ENCODE peak calls at places on chromosomes 11 and 22, in seven cellular contexts. J is ovary, R is sigmoid colon, Z is upper lobe of left lung, Q is SK-N-SH, U is transverse colon, V is GM12878. T is an unnamed sample.

GRCh38 chr22:20109411-20110358 is 6.2 kb upstream of the RANBP1 start:
- DNase-seq in V (no peak), J (peak; percentile 39), Q (no peak), U (no peak), Z (no peak), R (no peak), T (no peak)

GRCh38 chr11:116687458-116688201 is 85.2 kb downstream of the BUD13 start:
- DNase-seq in U (no peak), Z (no peak), Q (peak; percentile 16), R (peak; percentile 48), J (no peak), V (no peak), T (no peak)

GRCh38 chr22:44622147-44622427 is 79.9 kb upstream of the PRR5 start:
- DNase-seq in U (no peak), V (no peak), Z (no peak), R (no peak), J (peak; percentile 10), Q (peak; percentile 66), T (no peak)

GRCh38 chr11:77407613-77408012 is 66.3 kb downstream of the PAK1 start:
- DNase-seq in Q (peak; percentile 65), U (peak; percentile 80), V (no peak), R (no peak), Z (peak; percentile 33), J (no peak), T (peak; percentile 85)

GRCh38 chr22:47793304-47794101 is 1031.1 kb downstream of the TBC1D22A start:
- DNase-seq in V (no peak), Z (no peak), Q (no peak), R (no peak), U (no peak), J (no peak), T (no peak)

GRCh38 chr11:131584694-131585592 is 214.5 kb downstream of the NTM start:
- DNase-seq in R (no peak), U (no peak), V (no peak), Z (no peak), Q (peak; percentile 9), J (no peak), T (no peak)

GRCh38 chr11:36097219-36097650 is 153.4 kb downstream of the LDLRAD3 start:
- DNase-seq in R (no peak), Z (no peak), V (no peak), Q (no peak), J (no peak), U (no peak), T (no peak)

GRCh38 chr22:50530280-50530856 is 556 bp upstream of the TYMP start:
- DNase-seq in U (peak; percentile 88), Z (peak; percentile 88), Q (no peak), J (peak; percentile 61), V (no peak), R (peak; percentile 93), T (peak; percentile 91)

GRCh38 chr11:128711136-128711535 is 17.3 kb downstream of the FLI1 start:
- DNase-seq in Q (no peak), Z (no peak), J (no peak), R (no peak), U (no peak), V (no peak), T (no peak)

GRCh38 chr11:73797457-73797856 is 9.8 kb downstream of the MRPL48 start:
- DNase-seq in U (no peak), V (no peak), Q (no peak), Z (no peak), J (no peak), R (no peak), T (no peak)

GRCh38 chr11:68314203-68314885 is 2.0 kb downstream of the LRP5 start:
- DNase-seq in Z (no peak), U (no peak), R (no peak), Q (peak; percentile 63), J (peak; percentile 25), V (no peak), T (no peak)

GRCh38 chr11:123082977-123083376 is 21.0 kb upstream of the HSPA8 start:
- DNase-seq in R (no peak), Q (no peak), V (no peak), J (no peak), U (no peak), Z (no peak), T (no peak)

GRCh38 chr11:2317354-2318050 is 15.7 kb downstream of the TSPAN32 start:
- DNase-seq in V (no peak), J (no peak), Z (peak; percentile 12), R (peak; percentile 55), Q (no peak), U (no peak), T (no peak)

GRCh38 chr11:83057721-83058120 is 14.0 kb downstream of the RAB30 start:
- DNase-seq in Q (no peak), R (no peak), U (no peak), V (no peak), Z (no peak), J (no peak), T (no peak)

GRCh38 chr11:93741094-93741881 is at the start of the genes C11orf54 and TAF1D:
- DNase-seq in J (peak; percentile 97), U (peak; percentile 98), Q (peak; percentile 94), V (peak; percentile 93), R (peak; percentile 99), Z (peak; percentile 98), T (peak; percentile 97)

GRCh38 chr11:67303132-67303988 is at the start of gene SSH3:
- DNase-seq in Q (peak; percentile 89), J (peak; percentile 73), Z (peak; percentile 96), R (peak; percentile 84), V (no peak), U (peak; percentile 90), T (peak; percentile 91)

GRCh38 chr11:134939905-134940304 is 527.9 kb upstream of the B3GAT1 start:
- DNase-seq in Z (no peak), Q (peak; percentile 75), R (no peak), J (no peak), V (no peak), U (no peak), T (no peak)

GRCh38 chr11:76206327-76207081 is at the start of gene WNT11:
- DNase-seq in R (no peak), V (no peak), U (peak; percentile 82), Z (peak; percentile 66), Q (peak; percentile 84), J (peak; percentile 59), T (peak; percentile 71)

GRCh38 chr11:27470166-27470565 is 2.4 kb downstream of the LGR4 start:
- DNase-seq in U (no peak), V (no peak), Z (no peak), Q (no peak), R (no peak), J (no peak), T (no peak)

GRCh38 chr11:27471067-27471587 is 1.5 kb downstream of the LGR4 start:
- DNase-seq in R (no peak), U (peak; percentile 27), V (no peak), Z (no peak), Q (no peak), J (no peak), T (no peak)

GRCh38 chr11:27471588-27472397 is 797 bp downstream of the LGR4 start:
- DNase-seq in Z (peak; percentile 25), R (peak; percentile 71), Q (peak; percentile 81), J (peak; percentile 55), V (no peak), U (peak; percentile 54), T (peak; percentile 49)

GRCh38 chr11:27473017-27473406 is 422 bp upstream of the LGR4 start:
- DNase-seq in J (no peak), Q (no peak), U (no peak), Z (no peak), V (no peak), R (no peak), T (no peak)

GRCh38 chr11:27472398-27473016 is at the start of gene LGR4:
- DNase-seq in Q (peak; percentile 90), V (no peak), Z (peak; percentile 83), J (peak; percentile 90), R (peak; percentile 97), U (peak; percentile 95), T (peak; percentile 95)
- H3K4me1 ChIP-seq in Q (peaks cover 10% of the 10 kb centered on the region), V (peaks cover 3% of the 10 kb centered on the region), Z (peaks cover 14% of the 10 kb centered on the region), J (peaks cover 5% of the 10 kb centered on the region), R (peaks cover 41% of the 10 kb centered on the region), U (peaks cover 14% of the 10 kb centered on the region), T (peaks cover 21% of the 10 kb centered on the region)

GRCh38 chr11:96151501-96151900 is 191.5 kb downstream of the MAML2 start:
- DNase-seq in Q (no peak), V (no peak), Z (no peak), U (no peak), J (no peak), R (no peak), T (no peak)
- TF ChIP-seq EP300 in Q (no peak), V (no peak), Z (no peak), U (no peak), J (no peak), R (no peak), T (no peak)

GRCh38 chr11:8262552-8263108 is 1.0 kb downstream of the LMO1 start:
- DNase-seq in V (no peak), J (peak; percentile 34), Z (peak; percentile 25), R (peak; percentile 70), Q (no peak), U (peak; percentile 17), T (peak; percentile 43)

GRCh38 chr11:8263109-8263768 is 439 bp downstream of the LMO1 start:
- DNase-seq in U (no peak), V (no peak), J (peak; percentile 20), Z (peak; percentile 17), Q (peak; percentile 85), R (peak; percentile 59), T (no peak)

GRCh38 chr11:8265681-8266241 is 2.1 kb upstream of the LMO1 start:
- DNase-seq in J (peak; percentile 2), R (peak; percentile 34), Q (peak; percentile 81), U (no peak), V (no peak), Z (peak; percentile 6), T (no peak)

GRCh38 chr11:8261921-8262551 is 1.6 kb downstream of the LMO1 start:
- DNase-seq in R (peak; percentile 51), J (peak; percentile 8), Q (peak; percentile 56), U (no peak), V (no peak), Z (peak; percentile 10), T (peak; percentile 21)

GRCh38 chr11:8263769-8264410 is at the start of gene LMO1:
- DNase-seq in U (peak; percentile 85), Z (peak; percentile 76), Q (peak; percentile 94), J (peak; percentile 79), R (peak; percentile 87), V (no peak), T (peak; percentile 85)
- H3K4me3 ChIP-seq in U (peak within 1 kb of the TSS; percentile 38), Z (no peak within 1 kb of the TSS), Q (peak within 1 kb of the TSS; percentile 54), J (peak within 1 kb of the TSS; percentile 41), R (peak within 1 kb of the TSS; percentile 57), V (peak within 1 kb of the TSS; percentile 50), T (peak within 1 kb of the TSS; percentile 56)

GRCh38 chr11:130151196-130151595 is 8.4 kb upstream of the ST14 start:
- DNase-seq in Q (no peak), Z (no peak), J (no peak), U (no peak), V (no peak), R (no peak), T (no peak)

GRCh38 chr11:130146797-130147196 is 12.8 kb upstream of the ST14 start:
- DNase-seq in R (no peak), V (no peak), Z (peak; percentile 69), J (no peak), Q (no peak), U (peak; percentile 43), T (no peak)

GRCh38 chr11:130148927-130149326 is 10.7 kb upstream of the ST14 start:
- DNase-seq in V (no peak), Z (no peak), J (no peak), R (no peak), Q (no peak), U (no peak), T (no peak)

GRCh38 chr11:130155106-130155505 is 4.5 kb upstream of the ST14 start:
- DNase-seq in U (no peak), Z (no peak), J (no peak), Q (no peak), V (no peak), R (no peak), T (no peak)

GRCh38 chr11:130150790-130151189 is 8.8 kb upstream of the ST14 start:
- DNase-seq in Q (no peak), Z (no peak), U (no peak), R (no peak), J (no peak), V (no peak), T (no peak)
- H3K4me1 ChIP-seq in Q (no peaks in the 10 kb centered on the region), Z (peaks cover 20% of the 10 kb centered on the region), U (peaks cover 24% of the 10 kb centered on the region), R (no peaks in the 10 kb centered on the region), J (no peaks in the 10 kb centered on the region), V (peaks cover 61% of the 10 kb centered on the region), T (peaks cover 12% of the 10 kb centered on the region)